ENCODE peak calls at places on chromosomes 11 and 22, in eight cellular contexts. O is SJSA1, M is neural crest cell, K is naive B cell, Z is substantia nigra, W is hypothalamus, Y is NCI-H748 treated with DMSO at 0.1 percent for 48 hours, P is neural progenitor cell. H is an unnamed sample.

GRCh38 chr11:91173701-91174100 is 950.9 kb upstream of the CHORDC1 start:
- DNase-seq in O (no peak), M (no peak), K (no peak), Z (no peak), W (no peak), Y (no peak), P (no peak), H (no peak)

GRCh38 chr11:61532136-61533038 is 23.8 kb downstream of the LRRC10B start:
- DNase-seq in O (peak; percentile 36), M (peak; percentile 34), K (peak; percentile 31), Z (no peak), W (no peak), Y (peak; percentile 24), P (peak; percentile 76), H (peak; percentile 45)

GRCh38 chr22:37197451-37198289 is 9.6 kb upstream of the C1QTNF6 start:
- DNase-seq in O (peak; percentile 64), M (no peak), K (no peak), Z (no peak), W (no peak), Y (no peak), P (no peak), H (no peak)

GRCh38 chr11:100863080-100863581 is 176.0 kb downstream of the ARHGAP42 start:
- DNase-seq in O (no peak), M (no peak), K (no peak), Z (no peak), W (no peak), Y (no peak), P (peak; percentile 46), H (no peak)

GRCh38 chr22:30159561-30160353 is 79.5 kb downstream of the HORMAD2 start:
- DNase-seq in O (peak; percentile 33), M (no peak), K (no peak), Z (no peak), W (no peak), Y (no peak), P (no peak), H (no peak)

GRCh38 chr22:40898850-40899357 is 37.0 kb upstream of the DNAJB7 start:
- DNase-seq in O (peak; percentile 28), M (no peak), K (peak; percentile 25), Z (no peak), W (no peak), Y (peak; percentile 63), P (peak; percentile 36), H (no peak)

GRCh38 chr11:78223320-78223954 is 34.7 kb downstream of the USP35 start:
- DNase-seq in O (no peak), M (no peak), K (peak; percentile 59), Z (no peak), W (no peak), Y (no peak), P (no peak), H (no peak)

GRCh38 chr11:60771879-60772525 is 13.1 kb upstream of the MS4A10 start:
- DNase-seq in O (no peak), M (no peak), K (no peak), Z (no peak), W (no peak), Y (no peak), P (no peak), H (no peak)

GRCh38 chr11:126072141-126072741 is 9.6 kb upstream of the CDON start:
- DNase-seq in O (no peak), M (no peak), K (no peak), Z (no peak), W (no peak), Y (peak; percentile 67), P (no peak), H (no peak)

GRCh38 chr11:74278103-74278502 is 33.3 kb downstream of the P4HA3 start:
- DNase-seq in O (no peak), M (no peak), K (no peak), Z (no peak), W (no peak), Y (no peak), P (no peak), H (no peak)

GRCh38 chr11:18468962-18469361 is 13.3 kb downstream of the LDHAL6A start:
- DNase-seq in O (no peak), M (no peak), K (no peak), Z (no peak), W (no peak), Y (no peak), P (no peak), H (no peak)

GRCh38 chr11:43790444-43790794 is 90.2 kb upstream of the ALKBH3 start:
- DNase-seq in O (no peak), M (no peak), K (no peak), Z (no peak), W (no peak), Y (no peak), P (no peak), H (no peak)

H was measured in caudate nucleus.